ENCODE peak calls at places on chromosomes 11 and 22, in eight cellular contexts. S is GM12878, K is upper lobe of left lung, I is HCT116, E is Panc1, A is HepG2, P is GM23338, W is K562. H is an unnamed sample.
A peak's percentile ranks its signal among the peaks of the same experiment; 100 is the strongest.

GRCh38 chr11:72483412-72484186 is 49.3 kb upstream of the CLPB start:
- ATAC-seq in S (no peak), K (peak; percentile 83), I (no peak), E (no peak), A (no peak), P (no peak), W (no peak), H (peak; percentile 82)

GRCh38 chr22:45538284-45538683 is 35.6 kb downstream of the FBLN1 start:
- ATAC-seq in S (no peak), K (no peak), I (no peak), E (no peak), A (no peak), P (no peak), W (no peak), H (peak; percentile 38)

GRCh38 chr22:47328550-47329243 is 566.2 kb downstream of the TBC1D22A start:
- ATAC-seq in S (no peak), K (peak; percentile 90), I (peak; percentile 95), E (peak; percentile 94), A (no peak), P (no peak), W (peak; percentile 55), H (no peak)

GRCh38 chr11:68053117-68053516 is 14.3 kb downstream of the TCIRG1 start:
- ATAC-seq in S (peak; percentile 13), K (peak; percentile 7), I (no peak), E (peak; percentile 22), A (peak; percentile 6), P (no peak), W (peak; percentile 20), H (no peak)

GRCh38 chr22:38706101-38706884 is 549 bp downstream of the GTPBP1 start:
- ATAC-seq in S (peak; percentile 3), K (peak; percentile 18), I (peak; percentile 3), E (peak; percentile 6), A (peak; percentile 5), P (peak; percentile 8), W (peak; percentile 6), H (peak; percentile 5)

GRCh38 chr11:34656062-34656720 is 35.3 kb downstream of the EHF start:
- ATAC-seq in S (no peak), K (no peak), I (no peak), E (no peak), A (peak; percentile 66), P (no peak), W (no peak), H (no peak)

GRCh38 chr11:68468217-68468828 is 7.8 kb downstream of the PPP6R3 start:
- ATAC-seq in S (peak; percentile 59), K (no peak), I (no peak), E (no peak), A (peak; percentile 62), P (no peak), W (no peak), H (no peak)

GRCh38 chr11:45647786-45648185 is 17.6 kb downstream of the CHST1 start:
- ATAC-seq in S (no peak), K (no peak), I (no peak), E (no peak), A (no peak), P (peak; percentile 71), W (no peak), H (no peak)

GRCh38 chr11:90216611-90217010 is 6.2 kb downstream of the CHORDC1 start:
- ATAC-seq in S (no peak), K (no peak), I (no peak), E (no peak), A (no peak), P (no peak), W (no peak), H (no peak)

GRCh38 chr22:25361899-25362214 is 142.4 kb downstream of the CRYBB2 start:
- ATAC-seq in S (peak; percentile 62), K (no peak), I (peak; percentile 43), E (peak; percentile 17), A (peak; percentile 14), P (no peak), W (peak; percentile 32), H (no peak)

GRCh38 chr11:128311742-128312719 is 275.3 kb downstream of the ETS1 start:
- ATAC-seq in S (peak; percentile 81), K (no peak), I (no peak), E (no peak), A (no peak), P (no peak), W (no peak), H (no peak)

GRCh38 chr11:128709402-128709801 is 15.5 kb downstream of the FLI1 start:
- ATAC-seq in S (no peak), K (no peak), I (no peak), E (peak; percentile 84), A (no peak), P (no peak), W (no peak), H (peak; percentile 31)

GRCh38 chr11:120375076-120375475 is 38.9 kb downstream of the ARHGEF12 start:
- ATAC-seq in S (no peak), K (no peak), I (no peak), E (no peak), A (no peak), P (no peak), W (no peak), H (no peak)

GRCh38 chr11:112212710-112213109 is 13.5 kb upstream of the PTS start:
- ATAC-seq in S (no peak), K (no peak), I (no peak), E (no peak), A (no peak), P (no peak), W (no peak), H (no peak)

GRCh38 chr11:115745545-115746265 is 241.5 kb upstream of the CADM1 start:
- ATAC-seq in S (no peak), K (peak; percentile 61), I (no peak), E (no peak), A (no peak), P (peak; percentile 30), W (no peak), H (no peak)

GRCh38 chr22:40235418-40235817 is 57.7 kb downstream of the TNRC6B start:
- ATAC-seq in S (no peak), K (no peak), I (no peak), E (no peak), A (no peak), P (no peak), W (no peak), H (no peak)

GRCh38 chr11:38046571-38047135 is 1448.6 kb upstream of the RAG2 start:
- ATAC-seq in S (no peak), K (no peak), I (no peak), E (no peak), A (no peak), P (peak; percentile 94), W (no peak), H (no peak)

GRCh38 chr22:26551568-26551967 is 38.4 kb downstream of the TPST2 start:
- ATAC-seq in S (no peak), K (no peak), I (no peak), E (no peak), A (no peak), P (no peak), W (no peak), H (no peak)

GRCh38 chr22:40541300-40541699 is 95.2 kb downstream of the MRTFA start:
- ATAC-seq in S (peak; percentile 91), K (no peak), I (peak; percentile 50), E (no peak), A (no peak), P (no peak), W (no peak), H (no peak)

GRCh38 chr11:114166389-114166788 is 106.9 kb downstream of the ZBTB16 start:
- ATAC-seq in S (no peak), K (no peak), I (no peak), E (no peak), A (no peak), P (no peak), W (no peak), H (no peak)

GRCh38 chr11:114168086-114168448 is 108.6 kb downstream of the ZBTB16 start:
- ATAC-seq in S (no peak), K (no peak), I (no peak), E (no peak), A (no peak), P (no peak), W (no peak), H (no peak)

GRCh38 chr11:114167355-114168085 is 108.0 kb downstream of the ZBTB16 start:
- ATAC-seq in S (no peak), K (no peak), I (no peak), E (no peak), A (no peak), P (no peak), W (no peak), H (no peak)

GRCh38 chr11:114165326-114166230 is 106.1 kb downstream of the ZBTB16 start:
- ATAC-seq in S (no peak), K (no peak), I (no peak), E (no peak), A (no peak), P (no peak), W (no peak), H (no peak)

DNA sequence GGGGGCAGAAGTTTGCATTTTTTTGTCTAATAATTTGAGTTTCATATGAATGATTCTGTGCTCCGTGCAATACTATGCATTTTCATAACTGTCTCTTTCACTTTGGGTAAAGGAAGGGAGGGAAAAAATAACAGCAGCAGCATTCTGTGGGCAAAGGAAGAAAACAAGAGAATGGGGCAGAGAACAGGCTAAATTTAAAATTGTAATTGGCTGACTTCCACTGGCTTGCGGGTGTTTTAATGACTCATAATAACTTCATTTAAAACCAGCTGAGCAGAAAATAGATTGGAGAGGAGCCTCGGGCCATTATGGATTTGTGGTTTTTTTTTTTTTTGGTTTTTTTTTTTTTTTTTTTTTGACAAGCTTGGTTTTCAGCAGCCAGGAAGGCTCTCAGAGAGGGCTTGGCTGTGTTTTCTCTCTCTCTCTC is 107.4 kb downstream of the ZBTB16 start:
- ATAC-seq in S (no peak), K (peak; percentile 5), I (no peak), E (no peak), A (no peak), P (no peak), W (no peak), H (peak; percentile 5)
- H3K27ac ChIP-seq in S (no peak overlapping the region), K (peak overlapping the region; percentile 96), I (no peak overlapping the region), E (no peak overlapping the region), A (no peak overlapping the region), P (no peak overlapping the region), W (no peak overlapping the region), H (peak overlapping the region; percentile 100)

GRCh38 chr22:20606041-20606783 is 98.8 kb downstream of the MED15 start:
- ATAC-seq in S (peak; percentile 92), K (peak; percentile 68), I (peak; percentile 98), E (peak; percentile 85), A (peak; percentile 77), P (peak; percentile 90), W (peak; percentile 83), H (peak; percentile 14)
- TF ChIP-seq POLR2AphosphoS5 in S (no peak), K (no peak), I (no peak), E (no peak), A (no peak), P (no peak), W (no peak), H (no peak)

DNA sequence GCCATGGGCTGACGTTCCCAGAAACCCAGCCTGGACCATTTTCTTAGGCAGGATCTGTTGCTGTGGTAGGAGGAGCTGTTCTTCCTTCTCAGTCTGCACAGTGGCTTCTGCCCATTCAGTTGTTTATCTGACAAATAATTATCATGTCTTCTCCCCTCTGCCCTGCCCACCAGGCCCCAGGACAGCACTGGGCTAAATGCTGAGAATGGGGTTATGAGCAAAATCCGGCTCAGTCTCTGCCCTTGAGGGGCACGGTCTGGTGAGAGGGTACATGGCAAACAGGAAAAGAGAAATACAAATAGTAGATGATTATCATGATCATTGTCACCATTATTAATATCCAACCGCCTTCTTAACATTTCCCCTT is 42.9 kb downstream of the C11orf96 start:
- ATAC-seq in S (no peak), K (no peak), I (no peak), E (no peak), A (peak; percentile 14), P (no peak), W (no peak), H (no peak)
- H3K27ac ChIP-seq in S (no peak overlapping the region), K (peak overlapping the region; percentile 60), I (no peak overlapping the region), E (no peak overlapping the region), A (no peak overlapping the region), P (no peak overlapping the region), W (no peak overlapping the region), H (no peak overlapping the region)

GRCh38 chr11:9756878-9757277 is 93.0 kb downstream of the SWAP70 start:
- ATAC-seq in S (no peak), K (no peak), I (no peak), E (no peak), A (no peak), P (no peak), W (no peak), H (no peak)
- TF ChIP-seq POLR2AphosphoS5 in S (no peak), K (no peak), I (no peak), E (no peak), A (no peak), P (no peak), W (no peak), H (no peak)

H was measured in gastroesophageal sphincter.